ENCODE peak calls at places on chromosomes 11 and 22, in five cellular contexts. J is H9, P is mesendoderm, Q is mesenchymal stem cell, V is neuronal stem cell. W is an unnamed sample.

GRCh38 chr11:133924661-133925060 is 32.1 kb downstream of the IGSF9B start:
- DNase-seq in J (no peak), P (no peak), Q (no peak), V (no peak), W (no peak)

GRCh38 chr11:113806403-113806802 is 26.8 kb downstream of the CLDN25 start:
- DNase-seq in J (peak; percentile 68), P (peak; percentile 76), Q (peak; percentile 30), V (peak; percentile 38), W (peak; percentile 7)

GRCh38 chr11:94656968-94657367 is 89.8 kb downstream of the PIWIL4 start:
- DNase-seq in J (peak; percentile 60), P (peak; percentile 97), Q (peak; percentile 34), V (no peak), W (no peak)

GRCh38 chr22:39149915-39150847 is 2.3 kb downstream of the CBX7 start:
- DNase-seq in J (peak; percentile 59), P (peak; percentile 38), Q (no peak), V (no peak), W (no peak)

GRCh38 chr11:27390959-27391326 is 27.9 kb upstream of the CCDC34 start:
- DNase-seq in J (no peak), P (no peak), Q (peak; percentile 39), V (no peak), W (peak; percentile 83)

GRCh38 chr11:70466596-70466995 is 68.3 kb downstream of the CTTN start:
- DNase-seq in J (no peak), P (no peak), Q (no peak), V (no peak), W (no peak)

GRCh38 chr11:98561216-98561615 is 459.5 kb upstream of the CNTN5 start:
- DNase-seq in J (peak; percentile 31), P (no peak), Q (no peak), V (no peak), W (no peak)

GRCh38 chr11:78932757-78933156 is 358.1 kb upstream of the NARS2 start:
- DNase-seq in J (no peak), P (no peak), Q (no peak), V (no peak), W (no peak)

GRCh38 chr11:2717561-2717960 is 17.8 kb upstream of the KCNQ1OT1 start:
- DNase-seq in J (no peak), P (no peak), Q (no peak), V (no peak), W (no peak)

GRCh38 chr11:42849362-42849761 is 462.4 kb upstream of the API5 start:
- DNase-seq in J (no peak), P (no peak), Q (no peak), V (no peak), W (no peak)

GRCh38 chr11:76783294-76783900 is at the start of gene TSKU:
- DNase-seq in J (peak; percentile 81), P (peak; percentile 90), Q (no peak), V (peak; percentile 76), W (no peak)

GRCh38 chr22:17339095-17339693 is 30.1 kb upstream of the CECR2 start:
- DNase-seq in J (no peak), P (peak; percentile 47), Q (no peak), V (no peak), W (no peak)

GRCh38 chr11:1348146-1348545 is 38.7 kb upstream of the TOLLIP start:
- DNase-seq in J (peak; percentile 15), P (no peak), Q (no peak), V (no peak), W (no peak)

GRCh38 chr22:38924197-38924952 is 33.0 kb upstream of the APOBEC3A start:
- DNase-seq in J (no peak), P (no peak), Q (peak; percentile 78), V (no peak), W (peak; percentile 90)

GRCh38 chr11:117639601-117640000 is 157.4 kb downstream of the DSCAML1 start:
- DNase-seq in J (no peak), P (no peak), Q (no peak), V (no peak), W (no peak)

GRCh38 chr11:66639066-66639813 is 737 bp downstream of the RBM4 start:
- DNase-seq in J (no peak), P (peak; percentile 57), Q (peak; percentile 73), V (no peak), W (peak; percentile 42)

GRCh38 chr11:113593698-113594308 is 112.3 kb downstream of the TMPRSS5 start:
- DNase-seq in J (no peak), P (no peak), Q (no peak), V (no peak), W (no peak)

GRCh38 chr11:6606471-6607189 is 3.1 kb downstream of the ILK start:
- DNase-seq in J (peak; percentile 97), P (peak; percentile 98), Q (peak; percentile 97), V (peak; percentile 84), W (peak; percentile 95)

GRCh38 chr22:33579448-33580093 is 340.7 kb downstream of the LARGE1 start:
- DNase-seq in J (peak; percentile 82), P (peak; percentile 88), Q (peak; percentile 55), V (peak; percentile 53), W (peak; percentile 38)

GRCh38 chr11:8584096-8584495 is 9.9 kb downstream of the STK33 start:
- DNase-seq in J (no peak), P (no peak), Q (no peak), V (no peak), W (peak; percentile 47)

GRCh38 chr11:8581300-8581699 is 12.7 kb downstream of the STK33 start:
- DNase-seq in J (no peak), P (peak; percentile 8), Q (peak; percentile 20), V (no peak), W (peak; percentile 30)

GRCh38 chr11:8586805-8587204 is 7.2 kb downstream of the STK33 start:
- DNase-seq in J (no peak), P (no peak), Q (no peak), V (no peak), W (no peak)

GRCh38 chr11:8586184-8586583 is 7.8 kb downstream of the STK33 start:
- DNase-seq in J (no peak), P (no peak), Q (no peak), V (no peak), W (no peak)

DNA sequence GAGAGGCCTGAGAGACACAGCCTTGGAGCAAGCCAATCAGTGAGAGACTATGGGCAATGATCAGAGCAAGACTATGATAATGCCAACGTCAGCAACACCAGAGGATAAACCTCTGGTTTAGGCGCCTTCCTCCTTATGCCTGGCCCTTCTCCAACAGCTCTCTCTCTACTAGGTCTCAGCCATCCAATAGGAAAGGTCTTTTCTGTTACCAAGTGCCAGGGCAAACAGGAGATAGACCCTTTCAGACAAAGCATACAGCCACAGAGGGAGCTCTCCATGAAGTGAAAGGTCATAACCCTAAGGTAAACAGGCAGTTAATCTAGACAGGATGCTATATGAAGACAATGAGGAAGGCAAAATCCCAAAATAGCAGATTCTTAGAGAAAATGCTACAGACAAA is 9.5 kb downstream of the STK33 start:
- DNase-seq in J (no peak), P (peak; percentile 63), Q (no peak), V (no peak), W (no peak)
- H3K23ac ChIP-seq in J (no peak overlapping the region), P (no peak overlapping the region), Q (no peak overlapping the region), V (no peak overlapping the region), W (no peak overlapping the region)

GRCh38 chr11:36011574-36011973 is 67.7 kb downstream of the LDLRAD3 start:
- DNase-seq in J (no peak), P (no peak), Q (no peak), V (no peak), W (no peak)

GRCh38 chr11:36013950-36014349 is 70.1 kb downstream of the LDLRAD3 start:
- DNase-seq in J (no peak), P (no peak), Q (no peak), V (no peak), W (no peak)

GRCh38 chr11:36014499-36014898 is 70.6 kb downstream of the LDLRAD3 start:
- DNase-seq in J (no peak), P (no peak), Q (no peak), V (no peak), W (no peak)

GRCh38 chr11:36012410-36012809 is 68.5 kb downstream of the LDLRAD3 start:
- DNase-seq in J (no peak), P (no peak), Q (peak; percentile 76), V (no peak), W (peak; percentile 56)

GRCh38 chr11:36012979-36013378 is 69.1 kb downstream of the LDLRAD3 start:
- DNase-seq in J (no peak), P (no peak), Q (peak; percentile 39), V (no peak), W (peak; percentile 49)
- H3K9ac ChIP-seq in J (no peak overlapping the region), P (no peak overlapping the region), Q (peak overlapping the region; percentile 71), V (no peak overlapping the region), W (no peak overlapping the region)

DNA sequence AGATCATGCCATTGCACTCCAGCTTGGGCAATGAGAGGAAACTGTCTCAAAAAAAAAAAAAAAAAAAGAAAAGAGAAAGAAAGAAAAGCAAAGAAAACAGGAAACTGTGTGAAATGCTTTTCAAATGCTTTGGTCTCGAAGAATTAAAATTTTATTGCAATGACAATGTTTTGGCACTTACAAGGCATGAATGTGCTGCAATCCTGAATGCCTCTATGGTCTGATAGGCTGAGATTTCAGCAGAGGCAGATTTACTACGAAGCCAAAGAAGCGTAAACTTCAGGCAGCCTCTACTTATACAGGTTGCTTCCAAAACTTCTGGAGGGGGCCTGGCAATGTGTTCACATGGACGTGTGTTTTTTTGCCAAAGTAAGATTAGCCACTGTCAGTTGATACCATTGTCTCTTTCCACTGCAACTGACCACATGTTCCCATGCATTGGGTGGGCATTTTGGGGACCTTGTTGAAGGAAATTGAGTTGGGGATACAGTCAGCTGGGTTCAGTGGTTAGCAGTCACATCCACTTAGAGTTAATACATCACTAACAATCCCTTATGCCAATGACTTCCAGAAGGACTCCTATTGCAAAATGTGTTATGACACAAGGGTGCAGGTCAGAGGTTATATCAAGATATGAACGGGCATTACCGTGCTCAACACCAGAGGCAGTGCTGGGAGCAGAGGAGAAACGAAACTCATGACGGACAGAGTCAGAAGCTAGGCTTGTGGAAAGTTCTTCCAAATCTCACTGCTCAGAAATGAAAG is 48.8 kb downstream of the ABTB2 start:
- DNase-seq in J (no peak), P (no peak), Q (no peak), V (no peak), W (no peak)
- H3K23ac ChIP-seq in J (peak overlapping the region; percentile 52), P (peak overlapping the region; percentile 91), Q (no peak overlapping the region), V (no peak overlapping the region), W (no peak overlapping the region)

GRCh38 chr11:13667795-13668101 is 720 bp upstream of the FAR1 start:
- DNase-seq in J (no peak), P (no peak), Q (no peak), V (no peak), W (no peak)

GRCh38 chr11:13667245-13667644 is 1.2 kb upstream of the FAR1 start:
- DNase-seq in J (no peak), P (no peak), Q (no peak), V (no peak), W (peak; percentile 3)

GRCh38 chr11:13669544-13670488 is 1.3 kb downstream of the FAR1 start:
- DNase-seq in J (no peak), P (no peak), Q (peak; percentile 51), V (no peak), W (no peak)

GRCh38 chr11:13668957-13669521 is 571 bp downstream of the FAR1 start:
- DNase-seq in J (no peak), P (peak; percentile 65), Q (peak; percentile 54), V (peak; percentile 17), W (peak; percentile 7)

GRCh38 chr11:13668102-13668956 is at the start of gene FAR1:
- DNase-seq in J (peak; percentile 99), P (peak; percentile 100), Q (peak; percentile 99), V (peak; percentile 99), W (peak; percentile 99)
- H3K9ac ChIP-seq in J (peak within 1 kb of the TSS; percentile 78), P (peak within 1 kb of the TSS; percentile 87), Q (peak within 1 kb of the TSS; percentile 95), V (peak within 1 kb of the TSS; percentile 94), W (peak within 1 kb of the TSS; percentile 85)